ENCODE peak calls at places on chromosomes 16 and 17, in seven cellular contexts. K is mesenchymal stem cell, I is IMR-90, X is neuronal stem cell, G is H9, W is trophoblast cell, S is H1. M is an unnamed sample.

GRCh38 chr17:57899822-57900221 is 50.0 kb upstream of the MRPS23 start:
- DNase-seq in K (no peak), I (no peak), X (no peak), G (no peak), W (no peak), S (no peak), M (no peak)

GRCh38 chr17:40956401-40957254 is 10.1 kb downstream of the KRT39 start:
- DNase-seq in K (peak), I (peak), X (no peak), G (no peak), W (peak), S (no peak), M (no peak)

GRCh38 chr16:69772560-69773254 is 10.6 kb downstream of the WWP2 start:
- DNase-seq in K (no peak), I (no peak), X (no peak), G (no peak), W (no peak), S (no peak), M (peak)

GRCh38 chr17:60390881-60391418 is 983 bp downstream of the USP32 start:
- DNase-seq in K (peak), I (peak), X (peak), G (no peak), W (peak), S (no peak), M (peak)

GRCh38 chr16:67055712-67056487 is 27.0 kb downstream of the CBFB start:
- DNase-seq in K (peak), I (peak), X (no peak), G (no peak), W (peak), S (no peak), M (no peak)

GRCh38 chr17:72710834-72711233 is 381.7 kb downstream of the SLC39A11 start:
- DNase-seq in K (no peak), I (no peak), X (no peak), G (no peak), W (peak), S (no peak), M (no peak)

GRCh38 chr17:57889892-57890856 is 40.3 kb upstream of the MRPS23 start:
- DNase-seq in K (peak), I (peak), X (no peak), G (no peak), W (no peak), S (no peak), M (no peak)

GRCh38 chr16:25155553-25156460 is 44.3 kb downstream of the LCMT1 start:
- DNase-seq in K (peak), I (peak), X (no peak), G (no peak), W (no peak), S (no peak), M (no peak)

GRCh38 chr17:49022391-49022941 is 25.3 kb downstream of the IGF2BP1 start:
- DNase-seq in K (no peak), I (peak), X (peak), G (peak), W (no peak), S (peak), M (peak)

GRCh38 chr16:50744911-50745310 is 3.0 kb downstream of the CYLD start:
- DNase-seq in K (no peak), I (peak), X (no peak), G (no peak), W (no peak), S (no peak), M (no peak)

GRCh38 chr16:12395266-12395665 is 408.4 kb downstream of the CPPED1 start:
- DNase-seq in K (no peak), I (peak), X (no peak), G (no peak), W (no peak), S (no peak), M (no peak)

GRCh38 chr17:62963296-62963695 is 2.7 kb upstream of the TANC2 start:
- DNase-seq in K (peak), I (peak), X (no peak), G (no peak), W (peak), S (no peak), M (no peak)

GRCh38 chr16:88922114-88922825 is 54.7 kb downstream of the CBFA2T3 start:
- DNase-seq in K (no peak), I (peak), X (no peak), G (peak), W (no peak), S (no peak), M (peak)

GRCh38 chr16:57592591-57593003 is 35.8 kb upstream of the ADGRG1 start:
- DNase-seq in K (no peak), I (no peak), X (no peak), G (no peak), W (no peak), S (no peak), M (no peak)

GRCh38 chr17:63699638-63700527 is at the start of gene LIMD2:
- DNase-seq in K (peak), I (no peak), X (peak), G (peak), W (peak), S (no peak), M (peak)

GRCh38 chr17:64155751-64156544 is 26.0 kb upstream of the ERN1 start:
- DNase-seq in K (peak), I (peak), X (no peak), G (no peak), W (no peak), S (no peak), M (no peak)

GRCh38 chr17:50350733-50351132 is 4.8 kb downstream of the XYLT2 start:
- DNase-seq in K (no peak), I (no peak), X (no peak), G (no peak), W (no peak), S (no peak), M (no peak)

GRCh38 chr17:6365187-6365943 is 69.6 kb downstream of the AIPL1 start:
- DNase-seq in K (peak), I (peak), X (no peak), G (no peak), W (no peak), S (no peak), M (no peak)

GRCh38 chr17:77768475-77768874 is 190.0 kb upstream of the TNRC6C start:
- DNase-seq in K (no peak), I (no peak), X (no peak), G (no peak), W (no peak), S (no peak), M (no peak)

GRCh38 chr17:77765292-77765691 is 193.2 kb upstream of the TNRC6C start:
- DNase-seq in K (no peak), I (no peak), X (no peak), G (no peak), W (no peak), S (no peak), M (no peak)

GRCh38 chr17:77769762-77770161 is 188.7 kb upstream of the TNRC6C start:
- DNase-seq in K (no peak), I (no peak), X (no peak), G (no peak), W (no peak), S (no peak), M (no peak)

GRCh38 chr17:77769215-77769614 is 189.3 kb upstream of the TNRC6C start:
- DNase-seq in K (no peak), I (peak), X (no peak), G (no peak), W (no peak), S (no peak), M (no peak)

GRCh38 chr17:77767148-77767547 is 191.4 kb upstream of the TNRC6C start:
- DNase-seq in K (no peak), I (no peak), X (no peak), G (no peak), W (no peak), S (no peak), M (no peak)
- H2BK5ac ChIP-seq in K (no peak), I (no peak), X (no peak), G (no peak), W (no peak), S (no peak), M (no peak)

GRCh38 chr17:70920416-70920815 is 751.1 kb downstream of the KCNJ2 start:
- DNase-seq in K (no peak), I (no peak), X (no peak), G (no peak), W (no peak), S (no peak), M (no peak)
- H2BK5ac ChIP-seq in K (no peak), I (no peak), X (no peak), G (no peak), W (no peak), S (no peak), M (no peak)

DNA sequence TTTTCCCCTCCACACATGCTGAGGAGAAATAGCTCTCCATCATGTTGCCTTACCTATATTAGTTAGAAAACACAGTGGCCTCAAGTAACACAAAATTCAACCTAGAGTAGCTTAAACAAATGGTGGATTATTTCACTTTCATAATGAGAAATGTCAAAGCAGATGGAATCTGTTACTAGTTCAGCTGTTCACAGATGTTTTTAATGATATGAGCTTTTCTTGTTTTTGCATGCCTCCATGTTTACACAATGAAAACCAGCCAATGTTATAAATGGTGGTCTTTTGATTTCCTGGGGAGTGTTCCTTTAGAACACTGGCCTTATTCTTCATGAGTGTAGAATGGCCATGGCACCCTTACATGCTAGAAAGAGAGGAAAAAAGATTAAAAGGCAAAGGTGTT is 968.4 kb upstream of the GOT2 start:
- DNase-seq in K (no peak), I (no peak), X (no peak), G (no peak), W (no peak), S (no peak), M (no peak)
- H2BK5ac ChIP-seq in K (no peak), I (no peak), X (no peak), G (no peak), W (no peak), S (no peak), M (no peak)

DNA sequence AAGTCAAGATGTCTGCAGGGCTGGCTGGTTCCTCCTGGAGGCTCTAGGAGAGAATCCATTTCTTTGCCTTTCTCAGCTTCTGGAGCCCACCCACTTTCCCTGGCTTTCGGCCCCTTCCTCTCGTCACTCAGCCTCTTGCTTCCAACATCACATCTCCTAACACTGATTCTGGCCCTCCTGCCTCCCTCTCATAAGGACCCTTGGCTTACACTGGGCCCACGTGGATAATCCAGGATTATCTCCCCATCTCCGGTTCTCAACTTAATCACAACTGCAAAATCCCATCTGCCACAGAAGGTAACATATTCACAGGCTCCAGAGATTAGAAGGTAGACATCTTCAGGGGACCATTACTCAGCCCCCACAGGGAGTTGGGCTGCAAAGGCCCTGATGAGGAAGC is 81.3 kb downstream of the GAS7 start:
- DNase-seq in K (no peak), I (no peak), X (no peak), G (no peak), W (no peak), S (no peak), M (peak)
- H2BK5ac ChIP-seq in K (no peak), I (no peak), X (no peak), G (no peak), W (peak), S (peak), M (peak)

GRCh38 chr16:75038036-75038959 is 39.5 kb downstream of the ZNRF1 start:
- DNase-seq in K (no peak), I (peak), X (no peak), G (no peak), W (no peak), S (no peak), M (no peak)

GRCh38 chr16:75039941-75040340 is 41.1 kb downstream of the ZNRF1 start:
- DNase-seq in K (no peak), I (no peak), X (no peak), G (no peak), W (no peak), S (no peak), M (no peak)

GRCh38 chr16:75032655-75033054 is 33.8 kb downstream of the ZNRF1 start:
- DNase-seq in K (no peak), I (no peak), X (no peak), G (no peak), W (no peak), S (no peak), M (no peak)

GRCh38 chr16:75029854-75030253 is 31.0 kb downstream of the ZNRF1 start:
- DNase-seq in K (peak), I (peak), X (no peak), G (no peak), W (peak), S (no peak), M (no peak)

DNA sequence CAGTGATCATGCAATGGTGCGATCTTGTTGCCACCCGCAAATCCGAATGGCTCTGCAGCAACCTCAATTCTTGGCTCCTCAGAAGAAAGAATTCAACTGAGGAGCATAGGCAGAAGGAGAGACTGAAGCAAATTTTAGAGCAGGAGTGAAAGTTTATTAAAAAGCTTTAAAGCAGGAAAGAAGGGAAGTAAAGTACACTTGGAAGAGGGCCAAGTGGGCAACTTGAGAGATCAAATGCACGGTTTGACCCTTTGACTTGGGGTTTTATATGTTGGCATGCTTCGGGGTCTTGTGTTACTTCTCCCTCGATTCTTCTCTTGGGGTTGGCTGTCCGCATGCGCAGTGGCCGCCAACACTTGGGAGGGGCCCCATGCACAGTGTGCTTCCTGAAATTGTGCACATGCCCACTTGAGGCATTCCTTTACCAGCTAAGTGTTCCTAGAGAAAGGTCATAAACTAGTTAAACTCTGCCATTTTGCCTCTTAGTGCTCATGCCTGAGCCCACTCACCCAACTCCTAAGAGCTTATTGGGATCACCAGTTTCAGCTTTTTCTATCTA is 36.7 kb downstream of the ZNRF1 start:
- DNase-seq in K (no peak), I (no peak), X (no peak), G (no peak), W (no peak), S (no peak), M (no peak)
- H2BK5ac ChIP-seq in K (no peak), I (no peak), X (no peak), G (no peak), W (no peak), S (no peak), M (no peak)

GRCh38 chr17:43822566-43823190 is 10.3 kb downstream of the MPP3 start:
- DNase-seq in K (no peak), I (peak), X (no peak), G (no peak), W (no peak), S (no peak), M (no peak)
- H2BK5ac ChIP-seq in K (no peak), I (no peak), X (no peak), G (no peak), W (no peak), S (no peak), M (no peak)

DNA sequence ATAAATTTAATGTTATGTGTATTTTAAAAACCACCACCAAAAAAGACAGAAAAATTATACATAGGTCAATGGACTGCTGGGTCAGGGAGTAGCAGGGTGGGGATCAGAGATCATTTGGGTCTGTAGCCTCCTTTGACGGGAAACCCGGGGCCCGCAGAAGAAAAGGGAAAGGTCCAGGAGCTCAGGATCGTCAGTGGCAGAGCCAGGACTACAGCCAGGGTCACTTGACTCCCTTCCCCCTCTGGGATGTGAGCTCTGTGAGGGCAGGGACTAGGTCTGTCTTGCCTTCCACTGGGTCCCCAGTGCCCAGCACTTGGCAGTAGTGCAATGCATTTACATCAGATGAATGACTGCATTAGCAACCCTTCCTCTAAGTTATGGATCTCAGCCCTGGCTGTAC is 62.1 kb downstream of the TOM1L2 start:
- DNase-seq in K (no peak), I (no peak), X (no peak), G (no peak), W (no peak), S (no peak), M (no peak)
- H2BK5ac ChIP-seq in K (no peak), I (no peak), X (no peak), G (no peak), W (peak), S (no peak), M (no peak)

DNA sequence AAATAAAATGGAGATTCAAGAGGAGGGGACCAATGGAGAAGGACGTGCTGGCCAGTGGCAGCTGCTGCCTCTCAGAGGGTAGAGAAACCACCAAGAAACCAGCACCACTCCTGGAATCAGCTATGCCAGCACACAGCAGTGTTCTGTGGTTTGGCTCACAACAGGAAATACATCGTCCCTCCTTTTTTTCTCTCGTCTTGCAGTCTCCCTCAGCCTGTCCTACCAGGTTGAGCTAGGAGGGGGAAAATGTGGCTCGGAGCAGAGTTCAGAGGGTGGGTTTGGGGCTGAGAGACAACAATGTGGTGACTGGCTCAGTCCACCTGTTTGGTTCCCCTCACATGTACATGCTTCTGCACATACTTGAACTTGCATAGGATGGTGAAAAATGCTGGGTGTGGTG is 19.9 kb upstream of the SLC16A5 start:
- DNase-seq in K (no peak), I (no peak), X (no peak), G (no peak), W (peak), S (no peak), M (no peak)
- H2BK5ac ChIP-seq in K (no peak), I (no peak), X (no peak), G (no peak), W (no peak), S (no peak), M (no peak)